ENCODE peak calls at places on chromosomes 3 and 15, in five cellular contexts. O is pancreas; N is activated naive CD8-positive, alpha-beta T cell treated with anti-CD3 and anti-CD28 coated beads for 36 hours; T is GM23338; A is EL. C is an unnamed sample.

GRCh38 chr3:24185738-24186384 is 240.8 kb downstream of the NR1D2 start:
- DNase-seq in O (peak; percentile 16), A (peak; percentile 74), T (peak; percentile 90), N (peak; percentile 20), C (no peak)

GRCh38 chr3:52021869-52022268 is 26.2 kb upstream of the RPL29 start:
- DNase-seq in N (no peak), T (no peak), O (no peak), A (no peak), C (peak; percentile 87)

GRCh38 chr3:185225523-185225922 is 28.3 kb downstream of the EHHADH start:
- DNase-seq in O (no peak), T (no peak), N (no peak), A (peak; percentile 82), C (no peak)

GRCh38 chr15:88902846-88903245 is 7.5 kb upstream of the HAPLN3 start:
- DNase-seq in T (no peak), O (no peak), A (no peak), N (no peak), C (peak; percentile 54)

GRCh38 chr3:126837773-126838172 is 133.7 kb downstream of the CHCHD6 start:
- DNase-seq in N (no peak), T (no peak), O (no peak), A (no peak), C (no peak)

GRCh38 chr15:40498418-40498817 is 27.6 kb downstream of the CHST14 start:
- DNase-seq in T (no peak), A (peak; percentile 64), O (no peak), N (no peak), C (no peak)

GRCh38 chr3:142003291-142003690 is 126.8 kb downstream of the ATP1B3 start:
- DNase-seq in T (no peak), N (no peak), A (no peak), O (no peak), C (no peak)

GRCh38 chr15:40968290-40969085 is 15.2 kb downstream of the CHAC1 start:
- DNase-seq in T (peak; percentile 64), N (no peak), O (no peak), A (no peak), C (no peak)

GRCh38 chr3:134055661-134056060 is 25.9 kb upstream of the SLCO2A1 start:
- DNase-seq in O (no peak), T (no peak), N (no peak), A (no peak), C (no peak)

GRCh38 chr3:171309906-171310359 is 150.3 kb downstream of the TNIK start:
- DNase-seq in N (no peak), T (no peak), A (peak; percentile 75), O (no peak), C (no peak)

GRCh38 chr15:54803139-54803808 is 393.5 kb downstream of the RSL24D1 start:
- DNase-seq in A (no peak), N (no peak), T (no peak), O (no peak), C (no peak)

GRCh38 chr15:82972990-82973389 is 13.0 kb upstream of the RAMAC start:
- DNase-seq in O (no peak), T (no peak), N (no peak), A (no peak), C (no peak)

GRCh38 chr3:77407454-77407853 is 367.6 kb downstream of the ROBO2 start:
- DNase-seq in T (no peak), N (no peak), O (no peak), A (no peak), C (no peak)

GRCh38 chr3:176953106-176954080 is 243.9 kb downstream of the TBL1XR1 start:
- DNase-seq in N (no peak), A (peak; percentile 20), O (peak; percentile 15), T (no peak), C (peak; percentile 84)

GRCh38 chr3:123352134-123352554 is 96.7 kb downstream of the ADCY5 start:
- DNase-seq in T (no peak), A (no peak), O (peak; percentile 35), N (no peak), C (peak; percentile 79)

GRCh38 chr3:160773722-160774121 is 17.7 kb downstream of the PPM1L start:
- DNase-seq in N (no peak), T (no peak), A (no peak), O (no peak), C (no peak)

GRCh38 chr3:52302426-52303185 is 13.5 kb upstream of the DNAH1 start:
- DNase-seq in N (no peak), A (no peak), T (no peak), O (no peak), C (no peak)

GRCh38 chr3:183513046-183513706 is 42.3 kb downstream of the KLHL6 start:
- DNase-seq in A (no peak), N (peak; percentile 32), T (no peak), O (no peak), C (no peak)

GRCh38 chr3:12380408-12380795 is 91.5 kb downstream of the PPARG start:
- DNase-seq in T (no peak), N (no peak), O (no peak), A (no peak), C (no peak)

GRCh38 chr3:55245391-55245790 is 241.7 kb downstream of the WNT5A start:
- DNase-seq in A (no peak), O (no peak), N (no peak), T (no peak), C (no peak)

GRCh38 chr15:88125578-88125977 is 131.0 kb downstream of the NTRK3 start:
- DNase-seq in T (no peak), A (no peak), N (no peak), O (no peak), C (no peak)

GRCh38 chr3:185137821-185138220 is 15.0 kb downstream of the C3orf70 start:
- DNase-seq in O (no peak), T (no peak), A (no peak), N (no peak), C (no peak)

GRCh38 chr3:46214751-46215352 is 6.7 kb upstream of the CCR1 start:
- DNase-seq in T (peak; percentile 79), O (no peak), N (peak; percentile 7), A (peak; percentile 29), C (no peak)

GRCh38 chr3:195239121-195239520 is 31.8 kb downstream of the XXYLT1 start:
- DNase-seq in A (no peak), N (no peak), O (no peak), T (no peak), C (no peak)

GRCh38 chr15:68431792-68432401 is at the start of gene ITGA11:
- DNase-seq in A (peak; percentile 68), O (peak; percentile 58), N (peak; percentile 6), T (peak; percentile 90), C (no peak)

GRCh38 chr15:79849789-79850188 is 47.0 kb downstream of the MTHFS start:
- DNase-seq in O (no peak), T (peak; percentile 82), A (peak; percentile 44), N (no peak), C (no peak)

GRCh38 chr3:155938409-155938808 is 68.0 kb downstream of the GMPS start:
- DNase-seq in A (no peak), O (no peak), N (no peak), T (no peak), C (no peak)

GRCh38 chr15:75640483-75641175 is 605 bp upstream of the IMP3 start:
- DNase-seq in A (peak; percentile 48), T (peak; percentile 79), N (peak; percentile 42), O (no peak), C (no peak)

GRCh38 chr3:45110185-45110833 is 35.9 kb downstream of the CDCP1 start:
- DNase-seq in N (no peak), O (no peak), A (no peak), T (no peak), C (no peak)

C was measured in cardiac septum.